ENCODE peak calls at places on chromosomes 3 and 15, in nine cellular contexts. One of them, this sample, is unnamed.

GRCh38 chr3:94150113-94150512 is 87.3 kb downstream of the NSUN3 start:
- DNase-seq in tibial nerve: no peak
- DNase-seq in foreskin fibroblast: no peak
- DNase-seq in fibroblast of lung: no peak
- DNase-seq in neural progenitor cell: no peak
- DNase-seq in K562: no peak
- DNase-seq in body of pancreas: no peak
- DNase-seq in AG04450: no peak
- DNase-seq in keratinocyte: no peak
- DNase-seq in this sample: no peak

GRCh38 chr3:149313542-149313941 is 19.9 kb downstream of the TM4SF18 start:
- DNase-seq in body of pancreas: no peak
- DNase-seq in foreskin fibroblast: no peak
- DNase-seq in keratinocyte: no peak
- DNase-seq in fibroblast of lung: no peak
- DNase-seq in neural progenitor cell: no peak
- DNase-seq in K562: no peak
- DNase-seq in AG04450: no peak
- DNase-seq in tibial nerve: no peak
- DNase-seq in this sample: no peak

GRCh38 chr3:21273256-21273999 is 477.6 kb downstream of the ZNF385D start:
- DNase-seq in AG04450: no peak
- DNase-seq in keratinocyte: no peak
- DNase-seq in body of pancreas: no peak
- DNase-seq in tibial nerve: no peak
- DNase-seq in fibroblast of lung: peak; percentile 80
- DNase-seq in foreskin fibroblast: peak; percentile 79
- DNase-seq in K562: no peak
- DNase-seq in neural progenitor cell: no peak
- DNase-seq in this sample: peak; percentile 12

GRCh38 chr3:183857863-183858262 is 26.8 kb downstream of the PARL start:
- DNase-seq in foreskin fibroblast: no peak
- DNase-seq in tibial nerve: no peak
- DNase-seq in body of pancreas: no peak
- DNase-seq in neural progenitor cell: no peak
- DNase-seq in K562: no peak
- DNase-seq in AG04450: no peak
- DNase-seq in keratinocyte: no peak
- DNase-seq in fibroblast of lung: peak; percentile 33
- DNase-seq in this sample: peak; percentile 16

GRCh38 chr15:99474041-99474906 is 91.5 kb upstream of the MEF2A start:
- DNase-seq in AG04450: no peak
- DNase-seq in K562: no peak
- DNase-seq in foreskin fibroblast: no peak
- DNase-seq in keratinocyte: no peak
- DNase-seq in neural progenitor cell: no peak
- DNase-seq in fibroblast of lung: no peak
- DNase-seq in body of pancreas: no peak
- DNase-seq in tibial nerve: no peak
- DNase-seq in this sample: no peak

GRCh38 chr3:166575166-166575565 is 737.9 kb upstream of the BCHE start:
- DNase-seq in body of pancreas: no peak
- DNase-seq in foreskin fibroblast: no peak
- DNase-seq in AG04450: no peak
- DNase-seq in keratinocyte: no peak
- DNase-seq in tibial nerve: no peak
- DNase-seq in fibroblast of lung: no peak
- DNase-seq in neural progenitor cell: no peak
- DNase-seq in K562: no peak
- DNase-seq in this sample: no peak

GRCh38 chr3:94972066-94972465 is 909.2 kb downstream of the NSUN3 start:
- DNase-seq in fibroblast of lung: no peak
- DNase-seq in keratinocyte: no peak
- DNase-seq in neural progenitor cell: no peak
- DNase-seq in tibial nerve: no peak
- DNase-seq in AG04450: no peak
- DNase-seq in body of pancreas: no peak
- DNase-seq in foreskin fibroblast: no peak
- DNase-seq in K562: no peak
- DNase-seq in this sample: no peak

GRCh38 chr3:62954579-62954978 is 79.4 kb upstream of the CADPS start:
- DNase-seq in K562: no peak
- DNase-seq in AG04450: no peak
- DNase-seq in neural progenitor cell: peak; percentile 11
- DNase-seq in tibial nerve: no peak
- DNase-seq in foreskin fibroblast: no peak
- DNase-seq in fibroblast of lung: peak; percentile 36
- DNase-seq in body of pancreas: peak; percentile 60
- DNase-seq in keratinocyte: no peak
- DNase-seq in this sample: no peak

GRCh38 chr3:185758912-185759311 is 65.9 kb downstream of the IGF2BP2 start:
- DNase-seq in tibial nerve: no peak
- DNase-seq in fibroblast of lung: no peak
- DNase-seq in neural progenitor cell: no peak
- DNase-seq in K562: no peak
- DNase-seq in foreskin fibroblast: no peak
- DNase-seq in body of pancreas: no peak
- DNase-seq in keratinocyte: no peak
- DNase-seq in AG04450: no peak
- DNase-seq in this sample: no peak

GRCh38 chr3:57971975-57972374 is 36.2 kb upstream of the FLNB start:
- DNase-seq in body of pancreas: no peak
- DNase-seq in foreskin fibroblast: no peak
- DNase-seq in AG04450: no peak
- DNase-seq in keratinocyte: no peak
- DNase-seq in tibial nerve: no peak
- DNase-seq in fibroblast of lung: no peak
- DNase-seq in neural progenitor cell: no peak
- DNase-seq in K562: no peak
- DNase-seq in this sample: no peak

GRCh38 chr3:15319127-15319526 is 13.3 kb downstream of the SH3BP5 start:
- DNase-seq in AG04450: no peak
- DNase-seq in body of pancreas: no peak
- DNase-seq in neural progenitor cell: no peak
- DNase-seq in K562: no peak
- DNase-seq in fibroblast of lung: no peak
- DNase-seq in foreskin fibroblast: no peak
- DNase-seq in keratinocyte: no peak
- DNase-seq in tibial nerve: no peak
- DNase-seq in this sample: no peak

GRCh38 chr3:147370316-147370715 is 36.0 kb downstream of the ZIC4 start:
- DNase-seq in K562: no peak
- DNase-seq in tibial nerve: no peak
- DNase-seq in foreskin fibroblast: no peak
- DNase-seq in neural progenitor cell: no peak
- DNase-seq in body of pancreas: no peak
- DNase-seq in keratinocyte: no peak
- DNase-seq in fibroblast of lung: no peak
- DNase-seq in AG04450: no peak
- DNase-seq in this sample: no peak

GRCh38 chr3:52471371-52472238 is 16.2 kb downstream of the NISCH start:
- DNase-seq in fibroblast of lung: no peak
- DNase-seq in foreskin fibroblast: peak; percentile 76
- DNase-seq in keratinocyte: no peak
- DNase-seq in neural progenitor cell: peak; percentile 68
- DNase-seq in K562: no peak
- DNase-seq in tibial nerve: peak; percentile 55
- DNase-seq in body of pancreas: peak; percentile 77
- DNase-seq in AG04450: no peak
- DNase-seq in this sample: no peak

GRCh38 chr3:166085164-166085830 is 248.1 kb upstream of the BCHE start:
- DNase-seq in tibial nerve: no peak
- DNase-seq in fibroblast of lung: peak; percentile 3
- DNase-seq in AG04450: no peak
- DNase-seq in neural progenitor cell: no peak
- DNase-seq in K562: no peak
- DNase-seq in keratinocyte: peak; percentile 35
- DNase-seq in body of pancreas: no peak
- DNase-seq in foreskin fibroblast: no peak
- DNase-seq in this sample: no peak

GRCh38 chr3:88572450-88572849 is 422.7 kb downstream of the C3orf38 start:
- DNase-seq in fibroblast of lung: no peak
- DNase-seq in body of pancreas: no peak
- DNase-seq in AG04450: no peak
- DNase-seq in tibial nerve: no peak
- DNase-seq in keratinocyte: no peak
- DNase-seq in K562: no peak
- DNase-seq in neural progenitor cell: no peak
- DNase-seq in foreskin fibroblast: no peak
- DNase-seq in this sample: no peak

GRCh38 chr15:93331545-93332117 is 242.6 kb upstream of the RGMA start:
- DNase-seq in fibroblast of lung: no peak
- DNase-seq in AG04450: no peak
- DNase-seq in foreskin fibroblast: no peak
- DNase-seq in neural progenitor cell: peak; percentile 55
- DNase-seq in body of pancreas: peak; percentile 61
- DNase-seq in keratinocyte: no peak
- DNase-seq in K562: no peak
- DNase-seq in tibial nerve: no peak
- DNase-seq in this sample: no peak
- H3K4me3 ChIP-seq in fibroblast of lung: no peak overlapping the region
- H3K4me3 ChIP-seq in AG04450: no peak overlapping the region
- H3K4me3 ChIP-seq in foreskin fibroblast: no peak overlapping the region
- H3K4me3 ChIP-seq in neural progenitor cell: peak overlapping the region; percentile 23
- H3K4me3 ChIP-seq in body of pancreas: no peak overlapping the region
- H3K4me3 ChIP-seq in keratinocyte: no peak overlapping the region
- H3K4me3 ChIP-seq in K562: no peak overlapping the region
- H3K4me3 ChIP-seq in tibial nerve: no peak overlapping the region
- H3K4me3 ChIP-seq in this sample: no peak overlapping the region

DNA sequence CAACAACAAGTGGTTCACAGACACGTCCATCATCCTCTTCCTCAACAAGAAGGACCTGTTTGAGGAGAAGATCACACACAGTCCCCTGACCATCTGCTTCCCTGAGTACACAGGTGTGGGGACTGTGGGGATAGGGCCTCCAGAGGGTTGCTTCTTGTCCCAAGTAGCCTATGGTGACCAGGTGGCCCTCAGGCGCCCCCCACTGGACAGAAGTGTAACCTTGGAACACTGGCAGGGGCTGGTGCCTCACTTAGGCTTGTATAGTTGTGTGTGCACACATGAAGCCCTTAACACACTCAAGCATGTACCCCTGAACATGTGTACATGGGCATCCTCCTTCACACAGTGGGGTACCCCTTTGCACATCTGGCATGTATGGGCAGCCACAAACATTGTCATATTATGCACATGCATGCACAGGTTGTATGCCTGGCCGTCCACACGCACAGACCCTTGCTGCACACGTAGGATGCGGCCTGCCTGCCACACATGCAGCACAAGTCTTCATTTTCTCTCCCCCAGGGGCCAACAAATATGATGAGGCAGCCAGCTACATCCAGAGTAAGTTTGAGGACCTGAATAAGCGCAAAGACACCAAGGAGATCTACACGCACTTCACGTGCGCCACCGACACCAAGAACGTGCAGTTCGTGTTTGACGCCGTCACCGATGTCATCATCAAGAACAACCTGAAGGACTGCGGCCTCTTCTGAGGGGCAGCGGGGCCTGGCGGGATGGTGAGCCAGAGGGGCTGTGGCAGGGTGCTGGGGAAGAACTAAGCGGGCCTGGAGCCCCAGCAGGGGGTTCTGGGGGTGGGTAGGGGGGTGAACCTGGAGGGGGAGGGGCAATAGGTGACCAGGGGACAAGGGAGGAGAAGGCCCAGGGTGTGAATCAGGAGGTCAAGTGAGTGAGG is 11.7 kb upstream of the SEMA3B start:
- DNase-seq in tibial nerve: no peak
- DNase-seq in neural progenitor cell: peak; percentile 71
- DNase-seq in fibroblast of lung: peak; percentile 30
- DNase-seq in body of pancreas: peak; percentile 69
- DNase-seq in K562: no peak
- DNase-seq in foreskin fibroblast: peak; percentile 71
- DNase-seq in AG04450: no peak
- DNase-seq in keratinocyte: no peak
- DNase-seq in this sample: no peak
- TF ChIP-seq CTCF in tibial nerve: peak; percentile 37
- TF ChIP-seq CTCF in neural progenitor cell: peak; percentile 72
- TF ChIP-seq CTCF in fibroblast of lung: peak; percentile 49
- TF ChIP-seq CTCF in body of pancreas: peak; percentile 14
- TF ChIP-seq CTCF in K562: peak; percentile 6
- TF ChIP-seq CTCF in foreskin fibroblast: peak; percentile 58
- TF ChIP-seq CTCF in AG04450: peak; percentile 64
- TF ChIP-seq CTCF in keratinocyte: peak; percentile 63
- TF ChIP-seq CTCF in this sample: peak; percentile 58

DNA sequence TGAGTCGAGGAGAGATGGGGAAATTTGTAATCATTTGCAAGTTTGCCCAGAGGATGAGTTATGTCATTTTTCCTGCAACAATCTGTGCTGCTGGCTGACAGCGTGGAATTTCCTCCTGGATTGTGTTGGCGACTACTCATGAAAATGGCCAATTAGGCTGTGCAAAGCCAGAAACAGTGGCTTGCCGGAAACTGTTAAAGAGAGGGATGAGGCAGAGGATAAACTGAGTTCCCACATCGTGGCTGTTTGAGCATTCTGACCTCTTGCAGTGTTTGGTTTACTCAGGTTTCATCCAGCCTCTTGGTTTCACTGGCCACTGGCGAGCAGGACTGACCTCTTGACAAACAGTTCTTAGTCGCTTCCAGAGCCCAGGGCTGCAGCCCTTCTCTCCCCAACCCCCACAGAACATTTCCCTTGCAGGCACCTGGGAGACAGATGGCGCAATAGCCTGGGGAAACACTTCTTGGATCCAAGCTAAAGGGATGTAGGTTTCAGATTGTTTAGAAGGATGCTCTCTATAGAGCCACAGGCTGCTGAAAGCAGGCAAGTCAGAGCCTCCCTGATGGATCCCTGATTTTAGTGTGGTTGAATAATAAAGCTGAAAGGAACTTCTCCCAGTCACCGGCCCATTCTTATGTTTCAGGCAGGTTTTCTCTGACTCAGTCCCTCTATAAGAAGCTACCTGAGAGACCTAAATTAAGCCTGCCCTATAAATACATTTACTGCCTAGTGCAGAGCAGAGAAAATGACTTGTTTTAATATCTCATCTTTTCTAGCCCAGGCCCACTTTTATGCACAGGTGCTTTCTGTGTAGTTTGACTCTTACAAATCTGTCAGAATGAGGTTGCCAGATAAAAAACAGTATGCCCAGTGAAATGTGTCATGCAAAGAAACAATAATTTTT is 92.8 kb upstream of the UBE2E1 start:
- DNase-seq in K562: no peak
- DNase-seq in keratinocyte: no peak
- DNase-seq in neural progenitor cell: peak; percentile 86
- DNase-seq in body of pancreas: peak; percentile 34
- DNase-seq in foreskin fibroblast: peak; percentile 85
- DNase-seq in AG04450: peak; percentile 81
- DNase-seq in fibroblast of lung: peak; percentile 93
- DNase-seq in tibial nerve: peak; percentile 23
- DNase-seq in this sample: peak; percentile 81
- H3K4me3 ChIP-seq in K562: no peak overlapping the region
- H3K4me3 ChIP-seq in keratinocyte: no peak overlapping the region
- H3K4me3 ChIP-seq in neural progenitor cell: no peak overlapping the region
- H3K4me3 ChIP-seq in body of pancreas: no peak overlapping the region
- H3K4me3 ChIP-seq in foreskin fibroblast: peak overlapping the region; percentile 10
- H3K4me3 ChIP-seq in AG04450: no peak overlapping the region
- H3K4me3 ChIP-seq in fibroblast of lung: no peak overlapping the region
- H3K4me3 ChIP-seq in tibial nerve: no peak overlapping the region
- H3K4me3 ChIP-seq in this sample: peak overlapping the region; percentile 19

GRCh38 chr3:80682951-80683350 is 915.2 kb upstream of the ROBO1 start:
- DNase-seq in K562: no peak
- DNase-seq in tibial nerve: no peak
- DNase-seq in keratinocyte: no peak
- DNase-seq in foreskin fibroblast: no peak
- DNase-seq in AG04450: no peak
- DNase-seq in body of pancreas: no peak
- DNase-seq in fibroblast of lung: no peak
- DNase-seq in neural progenitor cell: no peak
- DNase-seq in this sample: no peak

GRCh38 chr3:80688814-80689213 is 921.0 kb upstream of the ROBO1 start:
- DNase-seq in neural progenitor cell: peak; percentile 14
- DNase-seq in fibroblast of lung: peak; percentile 24
- DNase-seq in tibial nerve: no peak
- DNase-seq in keratinocyte: no peak
- DNase-seq in AG04450: no peak
- DNase-seq in foreskin fibroblast: no peak
- DNase-seq in K562: no peak
- DNase-seq in body of pancreas: peak; percentile 7
- DNase-seq in this sample: no peak
- TF ChIP-seq CTCF in neural progenitor cell: peak; percentile 59
- TF ChIP-seq CTCF in fibroblast of lung: no peak
- TF ChIP-seq CTCF in tibial nerve: peak; percentile 24
- TF ChIP-seq CTCF in keratinocyte: peak; percentile 42
- TF ChIP-seq CTCF in AG04450: peak; percentile 27
- TF ChIP-seq CTCF in foreskin fibroblast: no peak
- TF ChIP-seq CTCF in K562: peak; percentile 5
- TF ChIP-seq CTCF in body of pancreas: no peak
- TF ChIP-seq CTCF in this sample: no peak